ENCODE peak calls at places on chromosomes 13 and 19, in nine cellular contexts. E is fibroblast of gingiva, J is T-helper 2 cell, U is heart left ventricle, H is progenitor cell of endocrine pancreas, N is NCI-H2081, L is NCI-H2029, M is foreskin fibroblast, O is uterus. R is an unnamed sample.

GRCh38 chr19:49337267-49338022 is 2.2 kb downstream of the CD37 start:
- DNase-seq in L (no peak), M (no peak), J (no peak), O (no peak), E (no peak), N (no peak), U (no peak), H (no peak), R (no peak)

GRCh38 chr19:7627166-7627565 is 2.2 kb downstream of the XAB2 start:
- DNase-seq in M (no peak), N (no peak), H (no peak), E (no peak), U (no peak), J (no peak), O (no peak), L (no peak), R (no peak)

GRCh38 chr13:50589139-50589538 is 254.4 kb downstream of the DLEU7 start:
- DNase-seq in J (peak; percentile 30), M (peak; percentile 97), H (no peak), O (no peak), L (no peak), E (peak; percentile 52), U (no peak), N (no peak), R (no peak)

GRCh38 chr13:102817241-102817640 is 18.3 kb downstream of the BIVM start:
- DNase-seq in O (no peak), L (no peak), U (no peak), N (no peak), E (no peak), H (no peak), M (no peak), J (no peak), R (no peak)

GRCh38 chr19:33071887-33072286 is 7.2 kb upstream of the RHPN2 start:
- DNase-seq in N (no peak), L (no peak), H (no peak), M (no peak), O (no peak), U (no peak), E (no peak), J (no peak), R (no peak)

GRCh38 chr13:40194204-40194806 is 472.1 kb downstream of the FOXO1 start:
- DNase-seq in H (no peak), J (no peak), N (no peak), O (no peak), L (no peak), M (peak; percentile 32), E (no peak), U (peak; percentile 60), R (no peak)

GRCh38 chr19:45250832-45251451 is at the start of gene MARK4:
- DNase-seq in E (peak; percentile 43), M (peak; percentile 75), N (peak; percentile 48), U (peak; percentile 65), H (peak; percentile 23), J (peak; percentile 76), L (peak; percentile 10), O (peak; percentile 62), R (peak; percentile 34)

GRCh38 chr19:38684078-38684861 is 36.8 kb downstream of the ACTN4 start:
- DNase-seq in J (peak; percentile 88), N (no peak), O (peak; percentile 80), H (no peak), U (peak; percentile 91), M (peak; percentile 95), E (peak; percentile 94), L (peak; percentile 31), R (no peak)

GRCh38 chr19:41877916-41878905 is 1.1 kb downstream of the CD79A start:
- DNase-seq in E (no peak), U (no peak), O (no peak), J (no peak), N (no peak), M (no peak), H (no peak), L (no peak), R (no peak)

GRCh38 chr19:3474015-3474414 is 6.3 kb downstream of the SMIM24 start:
- DNase-seq in O (no peak), H (no peak), J (no peak), U (no peak), E (no peak), M (no peak), L (no peak), N (no peak), R (no peak)

GRCh38 chr13:46593403-46593802 is 40.4 kb downstream of the LRCH1 start:
- DNase-seq in H (no peak), E (no peak), N (no peak), M (no peak), J (peak; percentile 90), L (no peak), O (no peak), U (no peak), R (no peak)

GRCh38 chr19:24000656-24001055 is 86.0 kb downstream of the ZNF726 start:
- DNase-seq in J (no peak), L (no peak), M (no peak), E (no peak), H (no peak), U (no peak), N (no peak), O (no peak), R (no peak)

GRCh38 chr13:53201454-53202225 is 173.0 kb downstream of the OLFM4 start:
- DNase-seq in E (no peak), L (no peak), M (no peak), J (no peak), H (peak; percentile 23), O (no peak), N (no peak), U (no peak), R (no peak)

GRCh38 chr13:51912511-51913225 is 50.9 kb downstream of the CCDC70 start:
- DNase-seq in E (no peak), L (no peak), J (no peak), H (no peak), U (no peak), O (no peak), N (no peak), M (no peak), R (no peak)

GRCh38 chr19:13920940-13921744 is 15.1 kb downstream of the CC2D1A start:
- DNase-seq in M (peak; percentile 74), L (peak; percentile 37), H (no peak), N (no peak), U (no peak), E (peak; percentile 55), J (peak; percentile 74), O (no peak), R (no peak)

GRCh38 chr13:79735228-79735627 is 254.3 kb downstream of the NDFIP2 start:
- DNase-seq in L (no peak), O (no peak), H (no peak), N (no peak), M (peak; percentile 62), E (peak; percentile 28), J (no peak), U (no peak), R (no peak)

GRCh38 chr13:51523082-51523518 is 61.2 kb upstream of the WDFY2 start:
- DNase-seq in O (peak; percentile 37), M (peak; percentile 72), U (no peak), N (no peak), J (peak; percentile 86), E (peak; percentile 19), L (no peak), H (no peak), R (no peak)

GRCh38 chr13:40961224-40961623 is 57.9 kb downstream of the ELF1 start:
- DNase-seq in M (no peak), H (no peak), E (no peak), L (no peak), O (no peak), J (no peak), U (no peak), N (no peak), R (no peak)

GRCh38 chr19:35031072-35031881 is 1.0 kb downstream of the SCN1B start:
- DNase-seq in M (peak; percentile 77), U (no peak), E (peak; percentile 23), H (no peak), O (peak; percentile 49), L (no peak), N (no peak), J (no peak), R (no peak)

GRCh38 chr19:13790354-13790753 is 4.9 kb upstream of the ZSWIM4 start:
- DNase-seq in M (no peak), N (no peak), O (no peak), H (no peak), L (no peak), U (no peak), J (peak; percentile 39), E (no peak), R (no peak)

GRCh38 chr13:44713793-44714469 is 137.8 kb upstream of the TSC22D1 start:
- DNase-seq in N (no peak), J (no peak), E (peak; percentile 89), U (peak; percentile 34), H (no peak), O (no peak), L (no peak), M (peak; percentile 96), R (no peak)

GRCh38 chr13:94236876-94237275 is 242.6 kb downstream of the DCT start:
- DNase-seq in M (no peak), L (no peak), J (peak; percentile 51), N (no peak), H (no peak), O (no peak), U (no peak), E (no peak), R (no peak)

GRCh38 chr13:95254341-95254740 is 46.9 kb downstream of the ABCC4 start:
- DNase-seq in H (no peak), U (no peak), E (no peak), O (no peak), N (no peak), M (peak; percentile 76), J (no peak), L (no peak), R (no peak)